ENCODE peak calls at places on chromosomes 5 and 9, in five cellular contexts. E, C, O, T and K are unnamed samples.

GRCh38 chr9:121822093-121823085 is 171.0 kb downstream of the DAB2IP start:
- DNase-seq in E (no peak), C (peak), O (no peak), T (no peak), K (no peak)

GRCh38 chr5:57207681-57208080 is 33.8 kb downstream of the GPBP1 start:
- DNase-seq in E (no peak), C (no peak), O (no peak), T (no peak), K (no peak)

GRCh38 chr9:113567361-113568080 is 104.0 kb downstream of the RGS3 start:
- DNase-seq in E (no peak), C (no peak), O (no peak), T (no peak), K (no peak)

GRCh38 chr9:16333697-16334096 is 536.8 kb downstream of the BNC2 start:
- DNase-seq in E (peak), C (no peak), O (no peak), T (no peak), K (no peak)

GRCh38 chr9:93013856-93014582 is 44.5 kb upstream of the SUSD3 start:
- DNase-seq in E (no peak), C (peak), O (no peak), T (peak), K (no peak)

GRCh38 chr9:83167126-83167525 is 104.2 kb upstream of the RASEF start:
- DNase-seq in E (no peak), C (no peak), O (no peak), T (no peak), K (no peak)

GRCh38 chr9:84136119-84136868 is 155.7 kb downstream of the RMI1 start:
- DNase-seq in E (peak), C (no peak), O (peak), T (no peak), K (no peak)

GRCh38 chr5:120640793-120641192 is 176.7 kb downstream of the PRR16 start:
- DNase-seq in E (no peak), C (no peak), O (no peak), T (no peak), K (no peak)

GRCh38 chr5:179369530-179369884 is 24.2 kb upstream of the ADAMTS2 start:
- DNase-seq in E (no peak), C (no peak), O (no peak), T (no peak), K (no peak)

GRCh38 chr9:128992995-128993394 is 35.1 kb downstream of the SH3GLB2 start:
- DNase-seq in E (peak), C (peak), O (no peak), T (peak), K (no peak)

GRCh38 chr5:154986151-154986550 is 27.4 kb upstream of the KIF4B start:
- DNase-seq in E (peak), C (no peak), O (no peak), T (peak), K (no peak)

GRCh38 chr9:131848570-131849160 is 108.8 kb upstream of the RAPGEF1 start:
- DNase-seq in E (no peak), C (no peak), O (no peak), T (no peak), K (no peak)

GRCh38 chr5:43193171-43193951 is 1.3 kb downstream of the NIM1K start:
- DNase-seq in E (peak), C (no peak), O (peak), T (peak), K (peak)

GRCh38 chr5:77032635-77033034 is 2.4 kb downstream of the AGGF1 start:
- DNase-seq in E (no peak), C (no peak), O (no peak), T (no peak), K (no peak)

GRCh38 chr9:70924905-70925547 is 196.4 kb downstream of the TRPM3 start:
- DNase-seq in E (peak), C (peak), O (peak), T (peak), K (peak)

GRCh38 chr9:136901516-136902258 is 15.4 kb downstream of the TRAF2 start:
- DNase-seq in E (peak), C (no peak), O (no peak), T (peak), K (no peak)

GRCh38 chr9:10268500-10269485 is 344.0 kb downstream of the PTPRD start:
- DNase-seq in E (no peak), C (peak), O (no peak), T (peak), K (no peak)

GRCh38 chr5:163104496-163104895 is 332.9 kb upstream of the CCNG1 start:
- DNase-seq in E (no peak), C (peak), O (no peak), T (no peak), K (no peak)

GRCh38 chr9:64773491-64773931 is 511.5 kb downstream of the FOXD4L5 start:
- DNase-seq in E (no peak), C (no peak), O (no peak), T (no peak), K (no peak)

GRCh38 chr5:180049357-180049673 is 22.2 kb downstream of the RNF130 start:
- DNase-seq in E (no peak), C (no peak), O (no peak), T (no peak), K (no peak)

GRCh38 chr5:74318985-74319563 is 321.5 kb downstream of the ENC1 start:
- DNase-seq in E (peak), C (no peak), O (no peak), T (no peak), K (no peak)

DNA sequence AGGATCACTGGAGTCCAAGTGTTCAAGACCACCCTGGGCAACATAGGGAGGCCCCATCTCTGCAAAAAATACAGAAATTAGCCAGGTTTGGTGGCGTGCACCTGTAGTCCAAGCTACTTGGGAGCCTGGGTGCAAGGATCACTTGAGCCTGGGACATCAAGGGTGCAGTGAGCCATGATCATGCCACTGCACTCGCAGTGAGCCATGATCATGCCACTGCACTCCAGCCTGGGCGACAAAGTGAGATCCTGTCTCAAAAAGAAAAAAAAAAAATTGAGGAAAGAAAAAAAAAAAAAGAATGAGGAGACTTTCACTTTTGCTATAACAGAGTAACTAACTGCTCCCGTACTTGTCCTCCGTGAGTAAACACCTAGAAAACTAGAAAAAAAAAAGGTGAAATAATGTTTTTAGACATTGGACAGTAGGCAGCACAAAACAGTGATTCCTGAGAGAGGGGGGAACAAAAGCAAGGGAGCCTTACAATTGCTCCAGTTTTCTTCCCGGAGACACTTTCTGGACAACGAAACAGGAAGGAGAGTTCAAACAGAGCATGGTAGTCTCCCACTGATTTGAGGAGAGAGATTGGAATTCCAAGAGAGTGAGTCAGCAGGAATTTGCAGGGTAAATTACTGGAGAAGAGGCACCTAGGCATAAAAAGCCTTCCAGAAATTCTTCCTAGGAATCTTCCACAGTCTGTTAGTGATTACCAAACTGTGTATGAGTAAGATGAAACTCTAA is 6.9 kb upstream of the ZBTB5 start:
- DNase-seq in E (peak), C (peak), O (peak), T (peak), K (peak)
- H3K4me3 ChIP-seq in E (peak), C (peak), O (peak), T (peak), K (peak)

GRCh38 chr9:75803130-75803529 is 87.3 kb upstream of the PCSK5 start:
- DNase-seq in E (peak), C (no peak), O (peak), T (peak), K (no peak)
- TF ChIP-seq CTCF in E (no peak), C (no peak), O (no peak), T (no peak), K (no peak)

GRCh38 chr9:35547889-35548418 is 57.1 kb upstream of the TESK1 start:
- DNase-seq in E (no peak), C (no peak), O (no peak), T (no peak), K (no peak)
- H3K4me3 ChIP-seq in E (no peak), C (no peak), O (no peak), T (no peak), K (no peak)

DNA sequence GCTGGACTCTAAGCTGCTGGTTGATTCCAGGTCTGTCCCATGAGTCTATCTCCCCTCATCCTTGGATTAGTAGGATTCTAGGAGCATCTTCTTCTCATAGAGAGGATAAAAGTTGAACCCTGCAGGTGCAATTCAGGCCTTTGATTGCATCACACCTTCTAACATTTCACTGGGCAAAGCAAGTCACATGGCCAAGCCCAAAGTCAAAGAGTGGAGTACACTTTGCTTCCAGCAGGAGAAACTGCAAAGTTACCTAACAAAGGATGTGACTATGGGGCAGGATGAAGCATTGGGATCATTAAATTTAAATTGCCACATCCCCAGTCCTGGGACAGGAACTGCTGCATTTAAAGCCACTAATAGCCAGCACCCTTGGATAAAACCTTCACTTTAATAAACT is 51.0 kb upstream of the EGFLAM start:
- DNase-seq in E (peak), C (peak), O (no peak), T (peak), K (no peak)
- TF ChIP-seq CTCF in E (peak), C (peak), O (no peak), T (peak), K (no peak)

DNA sequence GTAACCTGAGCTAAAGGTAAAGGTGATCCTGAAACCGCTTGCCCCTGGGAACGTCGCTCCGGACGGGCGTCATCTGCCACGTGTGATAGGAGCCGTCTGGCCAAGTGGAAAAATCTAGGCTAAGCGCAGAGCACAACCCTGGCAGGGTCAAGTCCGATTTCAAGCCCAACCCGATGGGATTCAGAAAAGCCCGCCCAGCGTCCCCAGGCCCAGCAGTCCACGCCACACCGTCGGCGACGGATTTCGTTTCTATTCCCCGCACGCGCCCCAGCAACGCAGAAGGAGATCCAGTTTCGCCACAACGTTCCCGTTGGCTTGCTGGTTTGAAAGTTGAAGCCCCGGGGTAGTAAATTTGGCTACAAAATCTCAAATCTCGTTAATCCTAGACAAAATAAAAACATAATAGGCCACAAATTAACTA is 32.4 kb upstream of the NFIB start:
- DNase-seq in E (no peak), C (no peak), O (no peak), T (no peak), K (no peak)
- H3K4me3 ChIP-seq in E (no peak), C (peak), O (no peak), T (peak), K (no peak)

DNA sequence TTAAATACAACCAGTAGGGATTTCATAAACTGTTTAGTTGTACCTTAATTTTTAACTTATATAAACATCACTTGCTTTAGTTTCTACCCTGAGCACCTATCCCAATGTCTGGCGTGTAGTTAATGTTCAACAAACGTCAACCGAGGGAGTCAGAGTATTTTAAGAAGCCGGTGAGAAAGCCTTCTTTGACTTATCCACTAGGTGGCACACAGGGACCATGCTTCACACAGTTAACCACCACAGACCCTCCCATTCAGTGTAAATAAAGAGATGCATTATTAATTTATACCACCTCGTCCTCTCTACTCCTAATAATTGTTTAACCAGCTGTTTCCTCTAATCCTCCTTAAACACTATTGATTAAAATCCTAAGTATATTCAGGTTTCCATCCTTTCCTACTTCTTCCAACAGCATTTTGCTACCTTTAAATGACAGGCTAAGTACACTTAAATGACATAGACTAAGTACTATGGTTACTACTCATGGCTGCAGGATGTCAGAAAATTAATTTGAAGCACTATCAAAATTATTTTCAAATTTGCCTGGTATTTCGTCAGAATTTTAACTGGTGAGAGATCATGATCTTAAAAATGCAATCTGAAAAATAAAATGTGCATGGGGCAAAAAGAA is 2.3 kb downstream of the HAPLN1 start:
- DNase-seq in E (peak), C (peak), O (peak), T (peak), K (peak)
- TF ChIP-seq CTCF in E (peak), C (peak), O (peak), T (peak), K (peak)